ENCODE peak calls at places on chromosomes 1 and 21, in four cellular contexts. P, T, M and D are unnamed samples.

GRCh38 chr1:36528361-36529349 is 45.9 kb upstream of the CSF3R start:
- DNase-seq in P (no peak), T (peak), M (peak), D (peak)

GRCh38 chr21:44414291-44415072 is 40.8 kb upstream of the LRRC3 start:
- DNase-seq in P (no peak), T (peak), M (no peak), D (no peak)

GRCh38 chr1:109373051-109373593 is 24.6 kb downstream of the SORT1 start:
- DNase-seq in P (no peak), T (peak), M (no peak), D (no peak)

GRCh38 chr1:65703853-65704252 is 88.8 kb upstream of the PDE4B start:
- DNase-seq in P (no peak), T (no peak), M (peak), D (no peak)

GRCh38 chr1:80221319-80221718 is 1214.8 kb upstream of the ADGRL4 start:
- DNase-seq in P (no peak), T (no peak), M (no peak), D (no peak)

GRCh38 chr1:200837931-200838571 is 34.7 kb upstream of the GPR25 start:
- DNase-seq in P (no peak), T (no peak), M (no peak), D (no peak)

GRCh38 chr1:151716771-151717631 is at the start of gene CELF3:
- DNase-seq in P (peak), T (peak), M (peak), D (peak)

GRCh38 chr1:91036894-91037829 is 15.3 kb upstream of the ZNF644 start:
- DNase-seq in P (no peak), T (peak), M (no peak), D (no peak)

GRCh38 chr1:22611530-22611947 is 24.9 kb upstream of the C1QA start:
- DNase-seq in P (no peak), T (peak), M (peak), D (peak)

DNA sequence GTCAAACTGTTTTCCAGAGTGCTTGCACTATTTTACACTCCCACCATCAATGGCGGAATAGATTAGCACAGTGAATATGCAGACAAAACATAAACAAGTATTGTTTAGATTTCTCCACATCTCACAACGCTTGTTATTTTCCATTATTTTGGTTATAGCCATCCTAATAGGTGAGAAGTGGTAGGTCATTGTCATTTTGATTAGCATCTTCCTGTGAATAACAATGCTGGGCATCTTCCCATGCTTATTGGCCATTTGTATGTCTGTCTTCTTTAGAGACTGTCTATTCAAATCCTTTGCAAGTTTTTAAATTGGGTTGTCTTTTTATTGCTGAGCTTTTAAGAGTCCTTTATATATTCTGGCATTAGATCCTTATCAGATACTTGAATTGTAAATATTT is 54.7 kb downstream of the LRRC71 start:
- DNase-seq in P (no peak), T (no peak), M (no peak), D (no peak)
- H3K4me3 ChIP-seq in P (no peak), T (no peak), M (no peak), D (no peak)

GRCh38 chr21:41778974-41779600 is 12.2 kb upstream of the RIPK4 start:
- DNase-seq in P (no peak), T (peak), M (peak), D (no peak)
- H3K4me3 ChIP-seq in P (no peak), T (peak), M (no peak), D (no peak)

DNA sequence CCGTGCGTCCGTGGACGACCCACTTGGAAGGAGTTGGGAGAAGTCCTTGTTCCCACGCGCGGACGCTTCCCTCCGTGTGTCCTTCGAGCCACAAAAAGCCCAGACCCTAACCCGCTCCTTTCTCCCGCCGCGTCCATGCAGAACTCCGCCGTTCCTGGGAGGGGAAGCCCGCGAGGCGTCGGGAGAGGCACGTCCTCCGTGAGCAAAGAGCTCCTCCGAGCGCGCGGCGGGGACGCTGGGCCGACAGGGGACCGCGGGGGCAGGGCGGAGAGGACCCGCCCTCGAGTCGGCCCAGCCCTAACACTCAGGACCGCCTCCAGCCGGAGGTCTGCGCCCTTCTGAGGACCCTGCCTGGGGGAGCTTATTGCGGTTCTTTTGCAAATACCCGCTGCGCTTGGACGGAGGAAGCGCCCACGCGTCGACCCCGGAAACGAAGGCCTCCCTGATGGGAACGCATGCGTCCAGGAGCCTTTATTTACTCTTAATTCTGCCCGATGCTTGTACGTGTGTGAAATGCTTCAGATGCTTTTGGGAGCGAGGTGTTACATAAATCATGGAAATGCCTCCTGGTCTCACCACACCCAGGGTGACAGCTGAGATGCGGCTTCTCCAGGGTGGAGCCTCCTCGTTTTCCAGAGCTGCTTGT is 32.4 kb downstream of the PRMT2 start:
- DNase-seq in P (no peak), T (peak), M (peak), D (no peak)
- H3K4me3 ChIP-seq in P (peak), T (peak), M (peak), D (peak)

GRCh38 chr1:170556910-170557309 is 24.9 kb downstream of the GORAB start:
- DNase-seq in P (no peak), T (no peak), M (no peak), D (no peak)
- H3K4me3 ChIP-seq in P (no peak), T (no peak), M (no peak), D (no peak)

DNA sequence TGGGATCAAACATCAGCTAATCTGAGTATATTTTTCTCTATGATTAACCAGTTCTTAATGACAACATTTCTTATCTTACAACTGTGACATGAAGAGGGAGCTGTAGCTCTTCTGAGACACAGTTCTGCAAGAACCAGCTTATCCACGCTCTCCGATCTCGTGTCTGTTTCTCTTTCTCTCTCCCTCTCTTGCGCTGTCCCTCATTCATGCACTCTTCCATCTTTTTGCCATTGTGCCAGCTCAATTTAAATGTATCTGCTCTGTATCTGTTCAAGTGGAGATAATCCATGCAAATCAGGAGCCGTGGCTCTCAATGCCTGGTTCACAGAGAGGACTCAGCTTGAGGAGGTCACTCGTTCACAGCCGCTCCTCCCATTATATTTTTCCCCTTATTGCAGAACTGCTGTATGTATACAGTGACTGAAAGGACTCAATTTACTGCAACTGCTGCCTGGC is 494.7 kb upstream of the ADGRL2 start:
- DNase-seq in P (no peak), T (peak), M (peak), D (peak)
- H3K4me3 ChIP-seq in P (no peak), T (peak), M (peak), D (no peak)

DNA sequence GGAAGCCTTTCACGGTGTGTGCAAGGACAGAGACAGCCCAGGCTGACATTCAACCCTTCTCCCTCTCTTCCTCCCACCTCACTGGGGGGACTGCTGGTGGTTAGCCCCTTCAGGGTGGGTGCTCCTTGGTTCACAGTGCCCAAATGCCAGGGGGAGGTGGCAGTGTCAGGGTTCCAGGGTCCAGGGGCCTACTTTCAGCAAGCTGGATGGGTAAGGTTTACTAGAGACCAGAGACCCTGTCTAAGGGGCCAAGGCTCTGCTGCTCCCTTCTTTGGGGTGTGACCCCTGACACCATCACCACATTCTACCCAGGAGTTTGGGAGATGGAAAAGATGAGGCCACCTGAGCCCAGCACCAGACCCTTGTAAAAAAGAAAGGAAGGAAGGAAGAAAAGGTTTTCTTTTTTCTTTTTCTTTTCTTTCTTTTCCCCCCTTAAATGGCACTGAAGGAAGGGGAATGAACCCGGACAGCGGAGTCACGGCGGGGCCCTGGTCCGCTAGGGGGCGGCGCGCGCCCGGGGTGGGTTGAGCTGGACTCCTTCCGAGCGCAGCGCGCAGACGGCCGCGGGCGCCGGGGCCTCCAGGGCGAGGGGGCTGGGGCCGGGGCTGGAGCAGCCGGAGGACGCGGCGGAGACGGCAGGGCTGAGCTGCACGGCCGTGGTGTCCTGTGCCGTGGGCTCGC is 18.8 kb downstream of the KNCN start:
- DNase-seq in P (peak), T (peak), M (peak), D (no peak)
- H3K4me3 ChIP-seq in P (no peak), T (peak), M (no peak), D (peak)

GRCh38 chr1:24413350-24414163 is at the start of gene STPG1:
- DNase-seq in P (peak), T (peak), M (peak), D (no peak)

GRCh38 chr1:24415910-24416665 is 486 bp downstream of the NIPAL3 start:
- DNase-seq in P (peak), T (no peak), M (peak), D (no peak)

GRCh38 chr1:24415334-24415909 is at the start of gene NIPAL3:
- DNase-seq in P (peak), T (peak), M (peak), D (peak)

GRCh38 chr1:24416666-24417391 is 1.2 kb downstream of the NIPAL3 start:
- DNase-seq in P (peak), T (no peak), M (peak), D (peak)

DNA sequence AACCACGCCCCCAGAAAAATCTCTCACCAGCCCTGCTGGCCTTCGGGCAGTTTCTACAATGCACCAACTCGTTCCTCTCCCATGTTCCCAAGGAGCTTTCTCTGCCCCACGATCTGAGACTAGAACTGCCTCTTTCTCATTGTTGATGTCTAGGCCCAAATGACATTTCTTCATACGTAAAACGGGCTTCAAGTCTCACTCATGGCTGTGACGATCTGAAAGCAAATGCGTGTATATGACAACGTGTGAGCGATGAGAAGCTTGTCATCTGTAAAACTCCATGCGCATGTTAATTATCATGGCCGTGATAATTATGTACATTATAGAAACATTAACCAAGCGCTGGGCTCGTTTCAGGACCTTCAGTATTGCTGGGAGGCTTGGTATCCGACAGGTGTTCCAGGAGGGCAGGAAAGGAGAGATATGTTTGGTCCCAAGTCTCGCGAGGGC is 693 bp upstream of the NIPAL3 start:
- DNase-seq in P (no peak), T (no peak), M (no peak), D (no peak)
- H3K4me3 ChIP-seq in P (no peak), T (peak), M (no peak), D (peak)

GRCh38 chr1:155241069-155241679 is 14.1 kb downstream of the ENTREP3 start:
- DNase-seq in P (peak), T (peak), M (peak), D (peak)

GRCh38 chr1:155245163-155245524 is 10.1 kb downstream of the ENTREP3 start:
- DNase-seq in P (no peak), T (no peak), M (no peak), D (no peak)

GRCh38 chr1:155244368-155245162 is 10.7 kb downstream of the ENTREP3 start:
- DNase-seq in P (peak), T (peak), M (peak), D (peak)

GRCh38 chr1:155242805-155243358 is 12.4 kb downstream of the ENTREP3 start:
- DNase-seq in P (no peak), T (no peak), M (no peak), D (no peak)

GRCh38 chr1:155241851-155242264 is 13.4 kb downstream of the ENTREP3 start:
- DNase-seq in P (no peak), T (no peak), M (no peak), D (no peak)
- H3K4me3 ChIP-seq in P (no peak), T (no peak), M (no peak), D (no peak)

DNA sequence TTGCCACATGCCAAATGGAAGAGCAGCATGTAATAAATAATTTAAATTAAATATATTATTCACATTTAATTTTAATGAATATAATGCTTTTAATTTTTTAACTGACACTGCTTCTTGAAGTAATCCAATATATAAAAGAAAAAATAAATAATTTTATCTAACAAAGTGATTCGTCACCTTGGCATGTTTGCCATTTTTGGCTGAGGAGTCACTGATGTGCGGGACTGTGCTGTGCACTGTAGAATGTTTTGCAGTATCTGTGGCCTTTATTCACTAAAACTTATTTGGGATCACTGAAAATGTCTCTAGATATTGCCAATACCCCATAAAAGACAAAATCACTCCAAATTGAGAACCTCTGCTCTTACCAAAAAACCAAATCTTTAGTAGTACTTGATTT is 807.8 kb downstream of the BRINP3 start:
- DNase-seq in P (no peak), T (no peak), M (no peak), D (no peak)
- H3K4me3 ChIP-seq in P (no peak), T (no peak), M (no peak), D (no peak)